ENCODE peak calls at places on chromosomes 11 and 22, in eight cellular contexts. J is Caco-2; B is stomach; X is endodermal cell; Y is adipocyte; W is heart right ventricle; I is spleen; H is CD8-positive, alpha-beta memory T cell. E is an unnamed sample.
A peak's percentile ranks its signal among the peaks of the same experiment; 100 is the strongest.

GRCh38 chr11:67240575-67241389 is 25.5 kb upstream of the GRK2 start:
- DNase-seq in X (peak; percentile 69), J (peak; percentile 78), I (peak; percentile 87), H (peak; percentile 86), W (peak; percentile 71), B (peak; percentile 59), Y (peak; percentile 84), E (peak; percentile 76)

GRCh38 chr11:110249066-110249465 is 47.3 kb downstream of the RDX start:
- DNase-seq in J (no peak), H (no peak), Y (peak; percentile 25), W (no peak), X (no peak), B (no peak), I (no peak), E (no peak)

GRCh38 chr11:59654893-59655292 is 13.9 kb downstream of the PATL1 start:
- DNase-seq in J (no peak), W (no peak), Y (no peak), X (no peak), I (no peak), B (no peak), H (no peak), E (no peak)

GRCh38 chr11:131785801-131786200 is 415.4 kb downstream of the NTM start:
- DNase-seq in Y (no peak), B (no peak), X (no peak), I (no peak), W (no peak), J (no peak), H (no peak), E (no peak)

GRCh38 chr11:76637491-76638266 is 32.9 kb downstream of the LRRC32 start:
- DNase-seq in Y (no peak), H (no peak), B (no peak), W (peak; percentile 76), I (peak; percentile 95), J (no peak), X (peak; percentile 35), E (no peak)

GRCh38 chr22:44185237-44186120 is 4.8 kb downstream of the PARVG start:
- DNase-seq in Y (no peak), B (no peak), I (peak; percentile 72), J (no peak), W (no peak), H (no peak), X (no peak), E (no peak)

GRCh38 chr11:12389676-12390075 is 12.3 kb downstream of the PARVA start:
- DNase-seq in J (no peak), W (no peak), B (no peak), Y (no peak), H (no peak), X (no peak), I (no peak), E (no peak)

GRCh38 chr11:47886096-47886495 is 37.9 kb upstream of the NUP160 start:
- DNase-seq in B (no peak), Y (peak; percentile 69), W (peak; percentile 15), H (no peak), J (no peak), I (peak; percentile 12), X (no peak), E (no peak)

GRCh38 chr22:41256254-41256897 is 15.6 kb upstream of the CHADL start:
- DNase-seq in Y (peak; percentile 75), H (no peak), I (no peak), X (no peak), W (no peak), B (no peak), J (no peak), E (peak; percentile 41)

GRCh38 chr11:45383229-45383628 is 97.1 kb upstream of the SYT13 start:
- DNase-seq in H (no peak), X (no peak), Y (peak; percentile 22), J (no peak), B (no peak), I (peak; percentile 32), W (no peak), E (no peak)

GRCh38 chr11:129701706-129702105 is 113.9 kb upstream of the TMEM45B start:
- DNase-seq in I (no peak), X (no peak), B (no peak), Y (no peak), H (no peak), W (no peak), J (peak; percentile 40), E (no peak)

GRCh38 chr11:122076721-122077120 is 39.3 kb downstream of the BLID start:
- DNase-seq in B (no peak), H (no peak), I (no peak), X (no peak), J (no peak), Y (no peak), W (no peak), E (no peak)

GRCh38 chr22:38228873-38229740 is 27.3 kb downstream of the MAFF start:
- DNase-seq in Y (peak; percentile 70), I (no peak), J (no peak), H (no peak), B (peak; percentile 80), X (no peak), W (no peak), E (peak; percentile 67)
- H3K4me1 ChIP-seq in Y (peaks cover 38% of the 10 kb centered on the region), I (peaks cover 31% of the 10 kb centered on the region), J (peaks cover 8% of the 10 kb centered on the region), H (no peaks in the 10 kb centered on the region), B (peaks cover 20% of the 10 kb centered on the region), X (peaks cover 3% of the 10 kb centered on the region), W (peaks cover 40% of the 10 kb centered on the region), E (peaks cover 23% of the 10 kb centered on the region)

GRCh38 chr22:48515571-48516200 is 1312.0 kb downstream of the BRD1 start:
- DNase-seq in X (no peak), Y (no peak), J (no peak), H (no peak), I (no peak), B (no peak), W (no peak), E (no peak)

GRCh38 chr22:48520207-48520606 is 1307.5 kb downstream of the BRD1 start:
- DNase-seq in B (no peak), X (no peak), W (no peak), I (no peak), Y (no peak), H (no peak), J (no peak), E (no peak)

GRCh38 chr22:48516571-48516970 is 1311.1 kb downstream of the BRD1 start:
- DNase-seq in B (no peak), J (no peak), H (no peak), W (no peak), I (no peak), Y (no peak), X (no peak), E (no peak)

GRCh38 chr22:48513929-48514328 is 1313.7 kb downstream of the BRD1 start:
- DNase-seq in I (no peak), J (no peak), W (no peak), H (no peak), B (no peak), Y (no peak), X (no peak), E (no peak)

DNA sequence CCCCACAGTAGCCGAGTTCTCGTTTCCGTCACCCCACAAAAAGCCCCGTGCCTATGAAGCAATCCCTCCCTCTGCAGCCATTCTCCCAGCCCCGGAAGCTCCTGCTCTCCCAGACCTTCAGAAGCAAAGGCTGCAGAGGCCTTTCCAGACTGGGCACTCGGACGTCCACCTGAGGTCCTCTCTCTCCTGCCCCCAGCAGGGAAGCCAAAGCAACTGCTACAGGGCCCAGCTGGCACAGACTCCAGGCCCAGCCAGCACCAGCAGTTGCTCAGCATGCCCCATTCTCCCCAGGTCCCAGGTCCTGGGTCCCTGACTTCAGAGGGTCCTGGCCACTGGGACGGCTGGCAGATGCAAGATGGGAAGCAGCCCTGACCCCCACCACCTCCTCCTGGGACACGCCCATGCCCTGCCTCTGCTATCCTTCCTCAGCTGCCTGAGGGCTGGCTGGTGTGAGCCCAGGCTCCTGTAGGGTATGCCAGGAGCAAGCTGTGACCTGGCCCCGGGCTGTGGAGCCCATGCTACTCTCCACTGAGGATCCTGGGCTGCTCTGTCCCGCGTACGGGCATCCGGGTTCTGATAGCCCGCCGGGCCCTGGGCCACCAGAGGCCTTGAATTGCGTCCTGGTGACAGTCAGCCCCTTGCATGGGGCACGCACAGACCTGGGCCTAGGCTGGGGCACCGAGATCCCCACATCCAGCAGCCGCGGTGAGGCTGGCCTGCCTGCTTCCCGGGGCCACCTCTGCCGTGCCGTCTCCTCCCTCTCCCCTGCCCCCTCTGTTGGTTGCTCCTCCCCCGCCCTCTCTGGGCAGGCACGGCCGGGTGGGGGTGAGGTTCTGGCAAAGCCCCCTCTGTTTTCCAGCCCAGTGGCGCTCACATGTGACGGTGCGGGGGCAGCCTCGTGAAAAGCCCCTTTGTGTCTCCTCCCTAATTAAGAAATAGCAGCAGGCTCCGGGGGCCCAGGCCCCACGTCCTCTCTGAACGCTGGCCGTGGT is 1310.3 kb downstream of the BRD1 start:
- DNase-seq in B (no peak), Y (no peak), J (no peak), X (peak; percentile 69), H (no peak), W (no peak), I (no peak), E (peak; percentile 37)
- H3K9me3 ChIP-seq in B (no peaks in the 10 kb centered on the region), Y (no peaks in the 10 kb centered on the region), J (no peaks in the 10 kb centered on the region), X (no peaks in the 10 kb centered on the region), H (no peaks in the 10 kb centered on the region), W (no peaks in the 10 kb centered on the region), I (no peaks in the 10 kb centered on the region), E (no peaks in the 10 kb centered on the region)

GRCh38 chr22:42934338-42934737 is 77.3 kb upstream of the ARFGAP3 start:
- DNase-seq in W (no peak), J (no peak), H (no peak), Y (no peak), X (peak; percentile 43), B (no peak), I (peak; percentile 79), E (no peak)
- H3K4me1 ChIP-seq in W (peaks cover 100% of the 10 kb centered on the region), J (peaks cover 29% of the 10 kb centered on the region), H (peaks cover 13% of the 10 kb centered on the region), Y (peaks cover 85% of the 10 kb centered on the region), X (peaks cover 11% of the 10 kb centered on the region), B (peaks cover 98% of the 10 kb centered on the region), I (peaks cover 100% of the 10 kb centered on the region), E (peaks cover 59% of the 10 kb centered on the region)

GRCh38 chr22:48503035-48503625 is 1324.5 kb downstream of the BRD1 start:
- DNase-seq in B (no peak), I (peak; percentile 49), H (no peak), W (no peak), J (no peak), X (no peak), Y (no peak), E (no peak)

GRCh38 chr22:48501231-48501750 is 1326.4 kb downstream of the BRD1 start:
- DNase-seq in Y (no peak), J (no peak), B (no peak), W (no peak), X (no peak), H (no peak), I (peak; percentile 64), E (no peak)

GRCh38 chr22:48504519-48505140 is 1323.0 kb downstream of the BRD1 start:
- DNase-seq in H (no peak), B (no peak), W (no peak), J (no peak), Y (no peak), I (peak; percentile 33), X (no peak), E (no peak)

GRCh38 chr22:48505891-48506290 is 1321.8 kb downstream of the BRD1 start:
- DNase-seq in H (no peak), W (no peak), I (no peak), Y (no peak), B (no peak), X (no peak), J (no peak), E (no peak)

DNA sequence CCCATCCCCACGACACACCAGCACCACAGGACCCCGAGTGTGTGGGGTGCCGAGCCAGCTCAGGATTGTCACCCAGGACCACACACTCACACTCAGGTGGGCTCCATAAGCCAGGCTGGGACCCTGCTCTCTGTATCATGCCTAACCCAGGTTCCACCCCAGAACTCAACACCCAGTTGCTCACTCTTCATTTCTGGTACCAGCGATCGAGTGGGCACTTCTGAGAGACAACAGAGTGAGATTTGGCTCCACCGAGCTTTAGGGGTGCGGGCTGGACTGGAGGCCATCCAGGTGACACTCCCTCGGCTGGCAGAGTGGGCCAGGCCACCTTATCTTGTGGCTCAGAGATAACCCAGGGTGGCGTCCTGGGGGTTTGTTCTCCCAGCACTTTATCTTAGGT is 1323.8 kb downstream of the BRD1 start:
- DNase-seq in J (no peak), X (no peak), Y (no peak), W (no peak), I (peak; percentile 31), H (no peak), B (no peak), E (no peak)
- H3K9me3 ChIP-seq in J (no peaks in the 10 kb centered on the region), X (no peaks in the 10 kb centered on the region), Y (no peaks in the 10 kb centered on the region), W (no peaks in the 10 kb centered on the region), I (no peaks in the 10 kb centered on the region), H (no peaks in the 10 kb centered on the region), B (no peaks in the 10 kb centered on the region), E (no peaks in the 10 kb centered on the region)

E was measured in breast epithelium.